ENCODE peak calls at places on chromosomes 11 and 22, in seven cellular contexts. P is fibroblast of villous mesenchyme, T is tibial nerve, I is uterus, M is ovary, Z is brain microvascular endothelial cell, O is epithelial cell of esophagus. W is an unnamed sample.
A peak's percentile ranks its signal among the peaks of the same experiment; 100 is the strongest.

GRCh38 chr22:45781459-45781858 is 109.8 kb downstream of the ATXN10 start:
- DNase-seq in P (no peak), T (no peak), I (no peak), M (no peak), Z (no peak), O (no peak), W (no peak)

GRCh38 chr11:100563541-100564280 is 123.4 kb upstream of the ARHGAP42 start:
- DNase-seq in P (peak; percentile 69), T (no peak), I (no peak), M (no peak), Z (no peak), O (peak; percentile 24), W (peak; percentile 31)

GRCh38 chr11:35868491-35868890 is 75.4 kb upstream of the LDLRAD3 start:
- DNase-seq in P (no peak), T (no peak), I (no peak), M (no peak), Z (no peak), O (no peak), W (no peak)

GRCh38 chr11:115455606-115456005 is 48.6 kb downstream of the CADM1 start:
- DNase-seq in P (no peak), T (no peak), I (no peak), M (no peak), Z (no peak), O (no peak), W (no peak)

GRCh38 chr22:19723990-19724827 is 870 bp downstream of the GP1BB start:
- DNase-seq in P (peak; percentile 19), T (no peak), I (no peak), M (no peak), Z (no peak), O (peak; percentile 16), W (no peak)

GRCh38 chr11:68014966-68015447 is 4.9 kb downstream of the ALDH3B1 start:
- DNase-seq in P (no peak), T (no peak), I (no peak), M (no peak), Z (no peak), O (no peak), W (no peak)

GRCh38 chr22:44861245-44861644 is 108.9 kb downstream of the ARHGAP8 start:
- DNase-seq in P (no peak), T (no peak), I (no peak), M (no peak), Z (no peak), O (no peak), W (no peak)

GRCh38 chr11:56624661-56625110 is 10.0 kb upstream of the OR5M1 start:
- DNase-seq in P (peak; percentile 13), T (no peak), I (no peak), M (no peak), Z (peak; percentile 39), O (peak; percentile 78), W (peak; percentile 13)

GRCh38 chr11:128283445-128283844 is 303.9 kb downstream of the ETS1 start:
- DNase-seq in P (peak; percentile 17), T (no peak), I (no peak), M (no peak), Z (no peak), O (no peak), W (no peak)

GRCh38 chr11:29957406-29957805 is 59.4 kb downstream of the KCNA4 start:
- DNase-seq in P (no peak), T (no peak), I (no peak), M (no peak), Z (no peak), O (peak; percentile 2), W (no peak)

GRCh38 chr11:17923213-17923612 is 89.6 kb downstream of the SERGEF start:
- DNase-seq in P (no peak), T (no peak), I (no peak), M (no peak), Z (no peak), O (no peak), W (no peak)

GRCh38 chr11:46291441-46292143 is 14.1 kb downstream of the CREB3L1 start:
- DNase-seq in P (peak; percentile 83), T (no peak), I (peak; percentile 72), M (peak; percentile 72), Z (peak; percentile 55), O (no peak), W (peak; percentile 79)

GRCh38 chr22:49825944-49826602 is 1.6 kb downstream of the BRD1 start:
- DNase-seq in P (peak; percentile 64), T (no peak), I (no peak), M (no peak), Z (peak; percentile 40), O (peak; percentile 63), W (peak; percentile 37)

GRCh38 chr22:47421846-47422245 is 659.4 kb downstream of the TBC1D22A start:
- DNase-seq in P (no peak), T (no peak), I (no peak), M (no peak), Z (no peak), O (no peak), W (no peak)

GRCh38 chr11:78926633-78927347 is 352.1 kb upstream of the NARS2 start:
- DNase-seq in P (no peak), T (no peak), I (no peak), M (no peak), Z (no peak), O (no peak), W (no peak)

GRCh38 chr11:102494216-102494615 is 36.3 kb downstream of the MMP7 start:
- DNase-seq in P (peak; percentile 49), T (no peak), I (no peak), M (no peak), Z (peak; percentile 28), O (peak; percentile 82), W (peak; percentile 76)

GRCh38 chr11:61833926-61834277 is 5.8 kb downstream of the FADS2 start:
- DNase-seq in P (no peak), T (no peak), I (no peak), M (no peak), Z (no peak), O (no peak), W (no peak)
- H3K4me3 ChIP-seq in P (no peak overlapping the region), T (no peak overlapping the region), I (no peak overlapping the region), M (no peak overlapping the region), Z (no peak overlapping the region), O (no peak overlapping the region), W (no peak overlapping the region)

GRCh38 chr22:29883045-29883830 is at the start of gene MTMR3:
- DNase-seq in P (peak; percentile 89), T (peak; percentile 94), I (peak; percentile 95), M (peak; percentile 95), Z (peak; percentile 83), O (peak; percentile 92), W (peak; percentile 90)
- TF ChIP-seq CTCF in P (peak; percentile 56), T (peak; percentile 60), I (peak; percentile 45), M (peak; percentile 54), Z (no peak), O (peak; percentile 9), W (peak; percentile 45)

GRCh38 chr11:63534076-63534475 is 2.5 kb upstream of the PLAAT4 start:
- DNase-seq in P (no peak), T (no peak), I (no peak), M (no peak), Z (no peak), O (no peak), W (no peak)

GRCh38 chr11:63534895-63535461 is 1.6 kb upstream of the PLAAT4 start:
- DNase-seq in P (peak; percentile 47), T (no peak), I (no peak), M (no peak), Z (no peak), O (no peak), W (no peak)

GRCh38 chr11:63537293-63538101 is 889 bp downstream of the PLAAT4 start:
- DNase-seq in P (peak; percentile 77), T (peak; percentile 56), I (peak; percentile 82), M (peak; percentile 81), Z (no peak), O (no peak), W (peak; percentile 95)

GRCh38 chr11:63536669-63537292 is at the start of gene PLAAT4:
- DNase-seq in P (peak; percentile 89), T (peak; percentile 33), I (peak; percentile 46), M (peak; percentile 64), Z (peak; percentile 53), O (no peak), W (peak; percentile 81)

GRCh38 chr11:63535734-63536133 is 874 bp upstream of the PLAAT4 start:
- DNase-seq in P (no peak), T (no peak), I (no peak), M (no peak), Z (no peak), O (no peak), W (no peak)
- H3K4me3 ChIP-seq in P (no peak overlapping the region), T (no peak overlapping the region), I (no peak overlapping the region), M (no peak overlapping the region), Z (no peak overlapping the region), O (no peak overlapping the region), W (no peak overlapping the region)

GRCh38 chr22:25346859-25347751 is 127.7 kb downstream of the CRYBB2 start:
- DNase-seq in P (no peak), T (no peak), I (no peak), M (no peak), Z (no peak), O (no peak), W (no peak)
- TF ChIP-seq CTCF in P (no peak), T (no peak), I (no peak), M (no peak), Z (no peak), O (no peak), W (no peak)

W was measured in astrocyte of the spinal cord.